ENCODE peak calls at places on chromosome 4, in ten cellular contexts. M, I, C, Z, X, P, Q, O, S and F are unnamed samples.
A peak's percentile ranks its signal among the peaks of the same experiment; 100 is the strongest.

GRCh38 chr4:173919861-173920260 is 363.6 kb downstream of the FBXO8 start:
- DNase-seq in Q (no peak), O (no peak), P (peak; percentile 11), S (no peak), X (no peak), C (no peak), I (no peak), Z (no peak), M (no peak), F (no peak)

GRCh38 chr4:6885953-6886557 is 23.6 kb upstream of the TBC1D14 start:
- DNase-seq in I (no peak), S (no peak), O (no peak), Z (peak; percentile 87), C (peak; percentile 66), P (peak; percentile 64), M (peak; percentile 57), Q (peak; percentile 15), X (no peak), F (peak; percentile 52)

GRCh38 chr4:102055805-102056204 is 265.3 kb downstream of the BANK1 start:
- DNase-seq in C (no peak), P (no peak), X (no peak), M (no peak), O (no peak), Q (no peak), I (no peak), S (no peak), Z (no peak), F (no peak)

GRCh38 chr4:71713611-71714203 is 70.2 kb downstream of the GC start:
- DNase-seq in I (no peak), C (peak; percentile 69), X (no peak), O (no peak), M (no peak), S (no peak), Z (no peak), Q (peak; percentile 45), P (peak; percentile 64), F (peak; percentile 82)

GRCh38 chr4:174828845-174829701 is at the start of gene GLRA3:
- DNase-seq in I (peak; percentile 67), Z (no peak), C (peak; percentile 42), X (no peak), P (peak; percentile 37), Q (no peak), O (no peak), M (peak; percentile 54), S (peak; percentile 59), F (peak; percentile 65)

GRCh38 chr4:182015893-182016292 is 227.3 kb upstream of the TENM3 start:
- DNase-seq in S (no peak), I (no peak), X (no peak), C (peak; percentile 74), M (no peak), Z (no peak), Q (no peak), P (no peak), O (no peak), F (no peak)

GRCh38 chr4:41458689-41459088 is 79.3 kb upstream of the LIMCH1 start:
- DNase-seq in Z (no peak), M (no peak), X (no peak), I (no peak), S (no peak), C (no peak), P (no peak), Q (no peak), O (no peak), F (no peak)

GRCh38 chr4:146029147-146029546 is 90.5 kb upstream of the ZNF827 start:
- DNase-seq in C (peak; percentile 38), I (no peak), P (no peak), X (no peak), Z (no peak), S (no peak), O (no peak), M (no peak), Q (no peak), F (no peak)

GRCh38 chr4:98143001-98143899 is at the start of gene STPG2:
- DNase-seq in S (peak; percentile 97), C (peak; percentile 76), Q (peak; percentile 87), I (peak; percentile 50), P (peak; percentile 89), Z (peak; percentile 94), O (peak; percentile 91), M (peak; percentile 94), X (peak; percentile 87), F (peak; percentile 90)
- TF ChIP-seq CTCF in S (peak; percentile 56), C (peak; percentile 39), Q (peak; percentile 59), I (peak; percentile 27), P (peak; percentile 35), Z (peak; percentile 36), O (no peak), M (no peak), X (peak; percentile 64), F (peak; percentile 42)

GRCh38 chr4:36241771-36242170 is 2.5 kb downstream of the ARAP2 start:
- DNase-seq in Z (no peak), I (no peak), X (no peak), S (no peak), C (no peak), O (no peak), P (peak; percentile 17), Q (no peak), M (no peak), F (no peak)

GRCh38 chr4:36242629-36243354 is 1.5 kb downstream of the ARAP2 start:
- DNase-seq in X (no peak), O (no peak), Z (no peak), Q (no peak), P (peak; percentile 5), C (no peak), S (no peak), I (no peak), M (no peak), F (no peak)

GRCh38 chr4:36249605-36250004 is 5.3 kb upstream of the ARAP2 start:
- DNase-seq in S (no peak), C (no peak), Z (no peak), P (no peak), I (no peak), Q (no peak), M (no peak), X (no peak), O (no peak), F (no peak)

GRCh38 chr4:36243355-36244256 is 708 bp downstream of the ARAP2 start:
- DNase-seq in Q (no peak), X (no peak), S (peak; percentile 70), C (peak; percentile 20), P (peak; percentile 9), Z (no peak), O (no peak), I (peak; percentile 15), M (peak; percentile 47), F (peak; percentile 22)

DNA sequence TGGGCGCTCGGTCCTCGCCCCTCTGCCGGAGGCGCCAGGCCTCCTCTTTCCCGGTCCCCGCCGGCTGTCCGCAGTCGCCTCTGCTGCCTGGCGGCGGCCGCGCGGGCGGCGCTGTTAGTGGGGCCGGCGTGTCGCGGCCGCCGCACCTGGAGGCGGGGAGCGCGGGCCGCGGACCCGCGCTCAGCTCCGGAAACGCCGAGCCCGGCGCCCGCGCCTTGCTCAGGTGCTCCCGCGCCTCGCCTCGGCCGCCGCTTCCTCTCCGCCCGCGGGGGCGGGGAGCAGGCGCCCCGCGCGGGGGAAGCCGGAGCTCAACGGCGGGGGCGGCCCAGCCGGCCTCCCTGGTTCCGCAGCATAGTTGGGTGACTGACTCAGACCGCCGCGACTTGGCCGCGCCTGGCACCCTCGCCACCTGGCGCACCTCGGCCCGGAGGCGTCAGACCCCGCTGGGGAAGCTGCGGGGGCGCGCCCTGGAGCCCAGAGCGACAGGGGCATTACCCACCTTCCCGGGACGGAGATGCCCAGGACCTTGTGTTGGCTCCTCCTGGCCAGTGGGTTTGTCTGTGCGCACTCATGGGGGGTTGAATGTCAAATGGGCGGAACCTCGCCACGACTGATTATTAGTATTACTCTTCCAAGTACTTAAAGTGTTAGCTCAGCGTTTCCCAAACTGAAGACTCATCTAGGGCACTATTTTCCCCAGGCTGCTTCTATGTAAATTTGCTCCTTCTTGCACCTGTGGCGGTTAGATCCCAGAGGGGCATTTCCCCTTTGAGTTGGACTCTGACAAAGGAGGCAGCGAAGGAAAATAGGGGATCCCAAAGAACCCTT is at the start of gene ARAP2:
- DNase-seq in S (peak; percentile 76), C (peak; percentile 11), I (peak; percentile 15), Z (peak; percentile 67), X (peak; percentile 45), Q (no peak), P (no peak), O (no peak), M (peak; percentile 70), F (peak; percentile 14)
- H3K4me3 ChIP-seq in S (peak within 1 kb of the TSS; percentile 34), C (peak within 1 kb of the TSS; percentile 45), I (peak within 1 kb of the TSS; percentile 42), Z (peak within 1 kb of the TSS; percentile 71), X (peak within 1 kb of the TSS; percentile 93), Q (peak within 1 kb of the TSS; percentile 33), P (peak within 1 kb of the TSS; percentile 54), O (peak within 1 kb of the TSS; percentile 41), M (peak within 1 kb of the TSS; percentile 71), F (peak within 1 kb of the TSS; percentile 59)

GRCh38 chr4:140427919-140428471 is 547 bp upstream of the CLGN start:
- DNase-seq in M (no peak), I (no peak), Q (no peak), C (no peak), S (no peak), Z (no peak), P (peak; percentile 62), O (no peak), X (no peak), F (peak; percentile 4)

GRCh38 chr4:140423106-140423505 is 4.3 kb downstream of the CLGN start:
- DNase-seq in P (no peak), M (no peak), C (peak; percentile 69), S (no peak), O (no peak), Q (no peak), Z (no peak), X (no peak), I (no peak), F (no peak)

GRCh38 chr4:140426610-140427103 is 791 bp downstream of the CLGN start:
- DNase-seq in Z (no peak), S (peak; percentile 67), C (no peak), P (no peak), O (no peak), I (peak; percentile 13), X (no peak), Q (no peak), M (no peak), F (no peak)

DNA sequence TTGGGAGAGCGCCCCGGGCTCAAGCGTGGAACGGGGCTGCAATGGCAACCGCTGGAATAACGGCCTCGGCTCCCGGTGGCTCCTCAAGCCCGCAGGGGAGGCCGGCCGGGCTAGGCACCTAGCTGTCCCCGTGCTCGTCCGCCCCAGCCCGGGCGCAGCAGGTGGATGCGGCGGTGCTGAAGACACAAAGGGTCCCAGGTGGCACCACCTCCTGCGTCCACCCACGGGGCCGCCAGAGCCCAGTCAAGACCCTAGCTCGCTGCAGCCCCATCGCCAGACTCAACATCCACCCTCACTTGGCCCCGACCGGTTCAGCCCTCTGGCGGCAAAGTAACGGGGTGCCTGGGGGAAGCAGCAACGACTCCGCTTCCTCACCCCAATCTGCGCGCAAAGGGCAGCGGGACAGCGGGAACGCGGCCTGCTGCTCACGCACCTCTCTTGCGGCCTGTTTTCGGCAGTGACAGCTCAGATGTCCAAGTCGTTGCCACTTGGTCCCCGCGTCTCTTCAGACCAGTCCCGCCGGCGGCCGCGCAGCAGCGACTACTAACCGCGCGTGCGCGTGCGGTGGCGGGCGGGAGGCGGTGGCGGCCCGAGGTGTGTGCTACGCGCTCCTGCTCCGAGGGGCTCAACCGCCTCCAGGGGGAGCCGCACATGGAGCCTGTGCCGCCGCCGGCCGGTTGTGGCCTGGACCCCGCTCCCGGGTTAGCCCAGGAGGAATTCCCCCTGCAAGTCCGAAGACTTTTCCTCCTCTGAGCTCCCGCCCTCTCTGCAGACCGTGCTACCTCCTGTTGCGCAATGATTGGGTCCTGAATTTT is at the start of gene CLGN:
- DNase-seq in X (no peak), Q (peak; percentile 78), P (peak; percentile 61), M (peak; percentile 65), C (peak; percentile 31), S (peak; percentile 89), Z (peak; percentile 60), O (peak; percentile 41), I (peak; percentile 63), F (peak; percentile 41)
- TF ChIP-seq CTCF in X (no peak), Q (peak; percentile 68), P (no peak), M (peak; percentile 22), C (no peak), S (peak; percentile 66), Z (no peak), O (peak; percentile 16), I (peak; percentile 45), F (peak; percentile 8)

GRCh38 chr4:26020896-26021295 is 106.9 kb downstream of the SMIM20 start:
- DNase-seq in P (peak; percentile 34), O (no peak), Q (peak; percentile 19), C (peak; percentile 80), Z (peak; percentile 71), X (no peak), I (no peak), S (no peak), M (no peak), F (peak; percentile 50)

GRCh38 chr4:26021417-26022345 is 107.7 kb downstream of the SMIM20 start:
- DNase-seq in P (no peak), Q (no peak), O (no peak), X (no peak), S (no peak), M (no peak), Z (no peak), I (peak; percentile 8), C (peak; percentile 47), F (peak; percentile 29)

GRCh38 chr4:26024079-26024478 is 110.1 kb downstream of the SMIM20 start:
- DNase-seq in M (no peak), S (no peak), P (no peak), X (no peak), Z (no peak), I (no peak), Q (no peak), C (peak; percentile 38), O (no peak), F (no peak)

GRCh38 chr4:26023191-26023972 is 109.4 kb downstream of the SMIM20 start:
- DNase-seq in I (no peak), X (no peak), M (no peak), Z (no peak), Q (no peak), P (peak; percentile 49), C (peak; percentile 81), S (no peak), O (no peak), F (no peak)

GRCh38 chr4:26022346-26022891 is 108.4 kb downstream of the SMIM20 start:
- DNase-seq in I (peak; percentile 51), C (peak; percentile 93), X (no peak), P (peak; percentile 84), M (peak; percentile 28), O (no peak), Q (peak; percentile 45), Z (peak; percentile 87), S (no peak), F (peak; percentile 25)
- H3K4me3 ChIP-seq in I (peak overlapping the region; percentile 20), C (peak overlapping the region; percentile 7), X (no peak overlapping the region), P (no peak overlapping the region), M (no peak overlapping the region), O (no peak overlapping the region), Q (no peak overlapping the region), Z (peak overlapping the region; percentile 35), S (no peak overlapping the region), F (no peak overlapping the region)